ENCODE peak calls at places on chromosome 5, in ten cellular contexts. G is psoas muscle; D is NCI-H1092; L is stimulated activated CD8-positive, alpha-beta memory T cell treated with anti-CD3 and anti-CD28 coated beads, Interleukin-15, amount 100 ng/mL, for 48 hours; U is Right ventricle myocardium inferior; H is NAMALWA; T is amniotic stem cell; W is neural progenitor cell; C is central memory CD4-positive, alpha-beta T cell; X is iPS-NIHi11. S is an unnamed sample.

GRCh38 chr5:1246711-1247431 is 21.7 kb downstream of the SLC6A18 start:
- DNase-seq in G (peak), D (peak), L (no peak), U (no peak), H (no peak), T (no peak), W (peak), C (no peak), X (peak), S (peak)

GRCh38 chr5:39775058-39775457 is 350.3 kb upstream of the DAB2 start:
- DNase-seq in G (no peak), D (no peak), L (no peak), U (no peak), H (no peak), T (no peak), W (no peak), C (no peak), X (no peak), S (no peak)

GRCh38 chr5:59560553-59560952 is 333.0 kb downstream of the PDE4D start:
- DNase-seq in G (no peak), D (no peak), L (no peak), U (no peak), H (no peak), T (no peak), W (no peak), C (no peak), X (no peak), S (no peak)

GRCh38 chr5:41649659-41650058 is 139.3 kb upstream of the PLCXD3 start:
- DNase-seq in G (no peak), D (no peak), L (no peak), U (no peak), H (no peak), T (no peak), W (no peak), C (no peak), X (no peak), S (no peak)

GRCh38 chr5:134945041-134945440 is 22.7 kb upstream of the CATSPER3 start:
- DNase-seq in G (no peak), D (no peak), L (no peak), U (no peak), H (no peak), T (no peak), W (peak), C (no peak), X (no peak), S (no peak)

GRCh38 chr5:160048131-160048530 is 39.2 kb downstream of the TTC1 start:
- DNase-seq in G (peak), D (no peak), L (no peak), U (peak), H (no peak), T (no peak), W (no peak), C (no peak), X (no peak), S (no peak)

GRCh38 chr5:78803386-78803785 is 154.8 kb upstream of the LHFPL2 start:
- DNase-seq in G (peak), D (no peak), L (no peak), U (peak), H (no peak), T (no peak), W (no peak), C (no peak), X (no peak), S (peak)

GRCh38 chr5:107919361-107919760 is 248.6 kb upstream of the EFNA5 start:
- DNase-seq in G (no peak), D (no peak), L (no peak), U (no peak), H (no peak), T (no peak), W (no peak), C (no peak), X (no peak), S (no peak)

GRCh38 chr5:64958757-64959391 is 190.1 kb downstream of the CWC27 start:
- DNase-seq in G (no peak), D (no peak), L (no peak), U (no peak), H (peak), T (peak), W (no peak), C (peak), X (no peak), S (no peak)

GRCh38 chr5:128782446-128782845 is 182.8 kb upstream of the SLC27A6 start:
- DNase-seq in G (peak), D (no peak), L (no peak), U (peak), H (no peak), T (peak), W (no peak), C (no peak), X (no peak), S (peak)

GRCh38 chr5:157372472-157372822 is 87.6 kb upstream of the NIPAL4 start:
- DNase-seq in G (no peak), D (no peak), L (no peak), U (no peak), H (no peak), T (no peak), W (no peak), C (no peak), X (no peak), S (no peak)

GRCh38 chr5:97046270-97046982 is 96.0 kb downstream of the LIX1 start:
- DNase-seq in G (no peak), D (no peak), L (no peak), U (no peak), H (peak), T (no peak), W (no peak), C (no peak), X (no peak), S (no peak)

GRCh38 chr5:159100022-159100927 is 559 bp upstream of the EBF1 start:
- DNase-seq in G (peak), D (peak), L (peak), U (peak), H (peak), T (peak), W (peak), C (peak), X (peak), S (peak)

GRCh38 chr5:54571462-54571861 is 53.9 kb downstream of the SNX18 start:
- DNase-seq in G (no peak), D (no peak), L (no peak), U (no peak), H (no peak), T (no peak), W (no peak), C (no peak), X (no peak), S (no peak)

GRCh38 chr5:109939109-109939682 is 249.5 kb downstream of the MAN2A1 start:
- DNase-seq in G (no peak), D (no peak), L (no peak), U (no peak), H (no peak), T (no peak), W (no peak), C (no peak), X (no peak), S (no peak)

GRCh38 chr5:140245354-140245753 is 57.5 kb downstream of the PFDN1 start:
- DNase-seq in G (no peak), D (no peak), L (no peak), U (no peak), H (peak), T (no peak), W (no peak), C (no peak), X (no peak), S (no peak)

GRCh38 chr5:135376961-135377621 is 21.9 kb downstream of the MACROH2A1 start:
- DNase-seq in G (no peak), D (no peak), L (peak), U (no peak), H (no peak), T (no peak), W (no peak), C (no peak), X (no peak), S (no peak)

GRCh38 chr5:39419830-39420229 is 5.0 kb downstream of the DAB2 start:
- DNase-seq in G (no peak), D (no peak), L (no peak), U (no peak), H (no peak), T (no peak), W (no peak), C (no peak), X (no peak), S (no peak)

GRCh38 chr5:40754381-40755092 is 1.2 kb downstream of the TTC33 start:
- DNase-seq in G (no peak), D (no peak), L (no peak), U (no peak), H (no peak), T (no peak), W (peak), C (peak), X (no peak), S (no peak)

GRCh38 chr5:94698189-94698588 is 79.7 kb downstream of the SLF1 start:
- DNase-seq in G (no peak), D (no peak), L (no peak), U (no peak), H (no peak), T (no peak), W (no peak), C (no peak), X (no peak), S (no peak)

GRCh38 chr5:112419050-112419595 is at the start of gene EPB41L4A:
- DNase-seq in G (peak), D (no peak), L (no peak), U (peak), H (no peak), T (no peak), W (peak), C (no peak), X (peak), S (peak)

GRCh38 chr5:156475182-156475830 is 148.3 kb downstream of the SGCD start:
- DNase-seq in G (no peak), D (no peak), L (no peak), U (no peak), H (no peak), T (no peak), W (no peak), C (no peak), X (no peak), S (no peak)

GRCh38 chr5:6775595-6775994 is 62.4 kb downstream of the TENT4A start:
- DNase-seq in G (no peak), D (no peak), L (no peak), U (no peak), H (no peak), T (no peak), W (no peak), C (no peak), X (no peak), S (no peak)

GRCh38 chr5:40736103-40736875 is 19.5 kb downstream of the TTC33 start:
- DNase-seq in G (no peak), D (peak), L (no peak), U (no peak), H (peak), T (no peak), W (peak), C (peak), X (peak), S (no peak)

GRCh38 chr5:168104811-168105481 is 186.5 kb upstream of the WWC1 start:
- DNase-seq in G (no peak), D (no peak), L (no peak), U (no peak), H (no peak), T (no peak), W (peak), C (no peak), X (peak), S (no peak)

GRCh38 chr5:93649234-93649900 is 66.3 kb downstream of the NR2F1 start:
- DNase-seq in G (no peak), D (no peak), L (no peak), U (no peak), H (peak), T (no peak), W (no peak), C (no peak), X (peak), S (no peak)

GRCh38 chr5:76787237-76787636 is 31.6 kb upstream of the F2RL1 start:
- DNase-seq in G (peak), D (no peak), L (no peak), U (no peak), H (peak), T (no peak), W (no peak), C (no peak), X (no peak), S (peak)

GRCh38 chr5:96687812-96688453 is 25.8 kb downstream of the CAST start:
- DNase-seq in G (no peak), D (peak), L (no peak), U (no peak), H (peak), T (peak), W (peak), C (peak), X (peak), S (no peak)

GRCh38 chr5:58318468-58318867 is 141.4 kb downstream of the PLK2 start:
- DNase-seq in G (no peak), D (no peak), L (no peak), U (no peak), H (no peak), T (no peak), W (no peak), C (no peak), X (no peak), S (no peak)

GRCh38 chr5:97118623-97119022 is 23.8 kb downstream of the LIX1 start:
- DNase-seq in G (no peak), D (no peak), L (no peak), U (no peak), H (peak), T (no peak), W (no peak), C (no peak), X (no peak), S (no peak)

GRCh38 chr5:134553816-134554215 is 28.3 kb downstream of the JADE2 start:
- DNase-seq in G (no peak), D (no peak), L (no peak), U (no peak), H (no peak), T (no peak), W (no peak), C (no peak), X (no peak), S (no peak)

GRCh38 chr5:137496919-137497318 is 2.2 kb downstream of the SPOCK1 start:
- DNase-seq in G (no peak), D (no peak), L (no peak), U (no peak), H (no peak), T (no peak), W (no peak), C (no peak), X (no peak), S (no peak)

GRCh38 chr5:159049844-159050318 is 49.8 kb downstream of the EBF1 start:
- DNase-seq in G (no peak), D (no peak), L (no peak), U (no peak), H (peak), T (no peak), W (no peak), C (no peak), X (no peak), S (no peak)

GRCh38 chr5:132378580-132378979 is 9.1 kb downstream of the SLC22A5 start:
- DNase-seq in G (no peak), D (no peak), L (no peak), U (no peak), H (no peak), T (no peak), W (no peak), C (no peak), X (peak), S (no peak)